ENCODE peak calls at places on chromosomes 5 and 9, in four cellular contexts. I is IMR-90, S is A172, F is hypothalamus. U is an unnamed sample.

GRCh38 chr5:25991639-25992038 is 1046.7 kb downstream of the CDH9 start:
- DNase-seq in F (no peak), S (no peak), I (no peak), U (no peak)

GRCh38 chr5:77847814-77848290 is 71.7 kb upstream of the TBCA start:
- DNase-seq in F (peak; percentile 10), S (no peak), I (no peak), U (no peak)

GRCh38 chr5:129249891-129250290 is 155.3 kb downstream of the ISOC1 start:
- DNase-seq in S (no peak), I (no peak), F (no peak), U (peak; percentile 17)

GRCh38 chr9:36045610-36046009 is 8.9 kb downstream of the RECK start:
- DNase-seq in F (no peak), S (no peak), I (no peak), U (no peak)

GRCh38 chr9:13900449-13900848 is 413.5 kb downstream of the NFIB start:
- DNase-seq in I (no peak), S (no peak), F (no peak), U (no peak)

GRCh38 chr9:127347831-127348699 is 48.9 kb upstream of the SLC2A8 start:
- DNase-seq in S (peak; percentile 53), F (no peak), I (peak; percentile 75), U (peak; percentile 55)

GRCh38 chr5:150511641-150512367 is 3.9 kb downstream of the NDST1 start:
- DNase-seq in S (peak; percentile 92), I (peak; percentile 80), F (no peak), U (peak; percentile 88)

GRCh38 chr5:169094586-169095409 is 206.1 kb downstream of the SLIT3 start:
- DNase-seq in S (peak; percentile 71), I (peak; percentile 0), F (no peak), U (peak; percentile 11)

GRCh38 chr5:67515020-67515689 is 318.6 kb upstream of the CD180 start:
- DNase-seq in F (no peak), I (no peak), S (no peak), U (no peak)

GRCh38 chr5:124741711-124742496 is 4.5 kb downstream of the ZNF608 start:
- DNase-seq in F (no peak), S (peak; percentile 96), I (peak; percentile 83), U (peak; percentile 89)

GRCh38 chr5:80977764-80978163 is 17.6 kb downstream of the RASGRF2 start:
- DNase-seq in S (no peak), I (peak; percentile 56), F (no peak), U (peak; percentile 86)

GRCh38 chr9:133348763-133349573 is 950 bp downstream of the RPL7A start:
- DNase-seq in F (no peak), S (no peak), I (no peak), U (no peak)